ENCODE peak calls at places on chromosomes 13 and 19, in eight cellular contexts. S is breast epithelium, G is KG1, U is LoVo, Z is BJ, N is A549, V is AG08396, Y is RPMI7951. M is an unnamed sample.
A peak's percentile ranks its signal among the peaks of the same experiment; 100 is the strongest.

GRCh38 chr13:28338742-28339141 is 156.2 kb downstream of the FLT1 start:
- DNase-seq in S (no peak), G (no peak), U (no peak), Z (no peak), N (no peak), V (no peak), Y (no peak), M (no peak)

GRCh38 chr13:50128406-50129048 is 113.3 kb downstream of the KCNRG start:
- DNase-seq in S (no peak), G (no peak), U (no peak), Z (no peak), N (no peak), V (no peak), Y (no peak), M (no peak)

GRCh38 chr19:42057856-42058255 is 12.2 kb downstream of the GRIK5 start:
- DNase-seq in S (no peak), G (no peak), U (no peak), Z (no peak), N (no peak), V (no peak), Y (no peak), M (no peak)

GRCh38 chr19:13689050-13689449 is 75.3 kb upstream of the MRI1 start:
- DNase-seq in S (no peak), G (no peak), U (no peak), Z (no peak), N (peak; percentile 44), V (peak; percentile 48), Y (peak; percentile 52), M (peak; percentile 30)

GRCh38 chr13:33032037-33032625 is 15.9 kb downstream of the KL start:
- DNase-seq in S (no peak), G (no peak), U (no peak), Z (peak; percentile 46), N (no peak), V (no peak), Y (peak; percentile 24), M (no peak)

GRCh38 chr13:66992183-66992582 is 238.0 kb downstream of the PCDH9 start:
- DNase-seq in S (no peak), G (no peak), U (no peak), Z (no peak), N (peak; percentile 75), V (no peak), Y (peak; percentile 1), M (no peak)

GRCh38 chr19:9878511-9879196 is 43.5 kb downstream of the PIN1 start:
- DNase-seq in S (no peak), G (no peak), U (no peak), Z (no peak), N (no peak), V (no peak), Y (peak; percentile 35), M (no peak)

GRCh38 chr13:83453300-83453699 is 429.0 kb downstream of the SLITRK1 start:
- DNase-seq in S (no peak), G (no peak), U (no peak), Z (no peak), N (no peak), V (no peak), Y (no peak), M (no peak)

GRCh38 chr19:18292810-18293641 is 11.6 kb upstream of the JUND start:
- DNase-seq in S (peak; percentile 70), G (peak; percentile 37), U (peak; percentile 27), Z (no peak), N (peak; percentile 92), V (peak; percentile 80), Y (peak; percentile 77), M (peak; percentile 95)

GRCh38 chr19:13022859-13023636 is 27.8 kb downstream of the NFIX start:
- DNase-seq in S (peak; percentile 93), G (no peak), U (peak; percentile 65), Z (peak; percentile 89), N (no peak), V (peak; percentile 88), Y (peak; percentile 96), M (no peak)

GRCh38 chr19:40907968-40908735 is 26.1 kb upstream of the CYP2A7 start:
- DNase-seq in S (peak; percentile 22), G (no peak), U (no peak), Z (no peak), N (no peak), V (no peak), Y (no peak), M (no peak)

GRCh38 chr13:98110749-98111148 is 32.1 kb upstream of the FARP1 start:
- DNase-seq in S (no peak), G (no peak), U (no peak), Z (no peak), N (no peak), V (no peak), Y (no peak), M (peak; percentile 4)

GRCh38 chr13:46751811-46752635 is 44.9 kb downstream of the ESD start:
- DNase-seq in S (no peak), G (peak; percentile 64), U (no peak), Z (no peak), N (no peak), V (no peak), Y (no peak), M (no peak)

GRCh38 chr13:39538826-39539555 is 64.0 kb downstream of the LHFPL6 start:
- DNase-seq in S (no peak), G (no peak), U (no peak), Z (no peak), N (no peak), V (no peak), Y (peak; percentile 65), M (no peak)

GRCh38 chr19:19552811-19553210 is 14.7 kb downstream of the CILP2 start:
- DNase-seq in S (no peak), G (no peak), U (peak; percentile 25), Z (no peak), N (peak; percentile 47), V (peak; percentile 82), Y (no peak), M (peak; percentile 69)

GRCh38 chr19:18832331-18833140 is 777 bp downstream of the UPF1 start:
- DNase-seq in S (no peak), G (no peak), U (no peak), Z (no peak), N (peak; percentile 32), V (no peak), Y (peak; percentile 29), M (peak; percentile 68)

GRCh38 chr13:37492741-37493514 is 105.6 kb downstream of the POSTN start:
- DNase-seq in S (peak; percentile 58), G (no peak), U (no peak), Z (peak; percentile 92), N (no peak), V (no peak), Y (peak; percentile 97), M (no peak)

GRCh38 chr19:18913466-18913865 is 5.7 kb downstream of the COPE start:
- DNase-seq in S (no peak), G (no peak), U (no peak), Z (no peak), N (no peak), V (no peak), Y (no peak), M (no peak)

GRCh38 chr19:35801828-35802227 is 10.8 kb downstream of the PRODH2 start:
- DNase-seq in S (no peak), G (no peak), U (no peak), Z (no peak), N (no peak), V (no peak), Y (no peak), M (no peak)

GRCh38 chr13:109881347-109881725 is 95.0 kb upstream of the IRS2 start:
- DNase-seq in S (no peak), G (no peak), U (no peak), Z (no peak), N (no peak), V (no peak), Y (no peak), M (no peak)

GRCh38 chr19:42450314-42450934 is 7.7 kb upstream of the CXCL17 start:
- DNase-seq in S (peak; percentile 88), G (peak; percentile 74), U (peak; percentile 91), Z (no peak), N (peak; percentile 97), V (peak; percentile 71), Y (peak; percentile 71), M (peak; percentile 87)

GRCh38 chr13:94362411-94362909 is 117.0 kb downstream of the DCT start:
- DNase-seq in S (peak; percentile 28), G (peak; percentile 37), U (peak; percentile 75), Z (peak; percentile 38), N (peak; percentile 80), V (peak; percentile 82), Y (peak; percentile 71), M (peak; percentile 74)

GRCh38 chr19:16611121-16611520 is 16.9 kb downstream of the MED26 start:
- DNase-seq in S (no peak), G (no peak), U (no peak), Z (no peak), N (no peak), V (no peak), Y (no peak), M (no peak)

GRCh38 chr19:39200818-39201145 is 3.3 kb downstream of the SYCN start:
- DNase-seq in S (no peak), G (no peak), U (no peak), Z (no peak), N (no peak), V (no peak), Y (no peak), M (no peak)

GRCh38 chr19:2221250-2221831 is 14.8 kb downstream of the PLEKHJ1 start:
- DNase-seq in S (no peak), G (no peak), U (no peak), Z (no peak), N (peak; percentile 30), V (no peak), Y (peak; percentile 67), M (no peak)

GRCh38 chr13:39601636-39602035 is 1.4 kb downstream of the LHFPL6 start:
- DNase-seq in S (no peak), G (no peak), U (no peak), Z (no peak), N (no peak), V (no peak), Y (no peak), M (no peak)

GRCh38 chr13:108947551-108948030 is 318.2 kb downstream of the MYO16 start:
- DNase-seq in S (peak; percentile 44), G (no peak), U (no peak), Z (peak; percentile 96), N (no peak), V (peak; percentile 40), Y (no peak), M (no peak)

GRCh38 chr19:41339936-41340335 is 13.8 kb downstream of the TGFB1 start:
- DNase-seq in S (no peak), G (no peak), U (no peak), Z (no peak), N (peak; percentile 66), V (peak; percentile 50), Y (peak; percentile 69), M (no peak)

GRCh38 chr13:46896346-46897138 is at the start of gene HTR2A:
- DNase-seq in S (peak; percentile 41), G (no peak), U (no peak), Z (no peak), N (no peak), V (no peak), Y (peak; percentile 38), M (no peak)

GRCh38 chr19:7895565-7895964 is 7.3 kb downstream of the LRRC8E start:
- DNase-seq in S (no peak), G (no peak), U (no peak), Z (no peak), N (no peak), V (no peak), Y (no peak), M (no peak)

GRCh38 chr13:26541678-26542553 is 15.6 kb upstream of the WASF3 start:
- DNase-seq in S (no peak), G (no peak), U (no peak), Z (no peak), N (no peak), V (no peak), Y (no peak), M (no peak)

GRCh38 chr19:19654441-19654840 is 9.0 kb downstream of the ATP13A1 start:
- DNase-seq in S (no peak), G (no peak), U (no peak), Z (no peak), N (no peak), V (peak; percentile 5), Y (no peak), M (no peak)

GRCh38 chr19:13794388-13794751 is 873 bp upstream of the ZSWIM4 start:
- DNase-seq in S (peak; percentile 94), G (no peak), U (peak; percentile 52), Z (peak; percentile 96), N (peak; percentile 36), V (peak; percentile 80), Y (peak; percentile 93), M (no peak)

M was measured in Caco-2.